ENCODE peak calls at places on chromosomes 7 and 10, in seven cellular contexts. One of them, this sample, is unnamed.

GRCh38 chr10:95312986-95313495 is 22.2 kb upstream of the PDLIM1 start:
- DNase-seq in left ventricle myocardium inferior: no peak
- DNase-seq in A549: no peak
- DNase-seq in psoas muscle: no peak
- DNase-seq in transverse colon: no peak
- DNase-seq in fibroblast of the aortic adventitia: no peak
- DNase-seq in Panc1: no peak
- DNase-seq in this sample: no peak

GRCh38 chr10:13775786-13776780 is 189.3 kb downstream of the PRPF18 start:
- DNase-seq in left ventricle myocardium inferior: no peak
- DNase-seq in A549: no peak
- DNase-seq in psoas muscle: no peak
- DNase-seq in transverse colon: no peak
- DNase-seq in fibroblast of the aortic adventitia: peak; percentile 94
- DNase-seq in Panc1: no peak
- DNase-seq in this sample: peak; percentile 82

GRCh38 chr10:32299354-32299980 is 47.5 kb downstream of the EPC1 start:
- DNase-seq in left ventricle myocardium inferior: no peak
- DNase-seq in A549: no peak
- DNase-seq in psoas muscle: no peak
- DNase-seq in transverse colon: no peak
- DNase-seq in fibroblast of the aortic adventitia: no peak
- DNase-seq in Panc1: no peak
- DNase-seq in this sample: no peak

GRCh38 chr7:4794591-4795350 is 19.3 kb downstream of the AP5Z1 start:
- DNase-seq in left ventricle myocardium inferior: no peak
- DNase-seq in A549: no peak
- DNase-seq in psoas muscle: no peak
- DNase-seq in transverse colon: no peak
- DNase-seq in fibroblast of the aortic adventitia: no peak
- DNase-seq in Panc1: no peak
- DNase-seq in this sample: no peak

GRCh38 chr7:44142028-44142427 is 896 bp upstream of the MYL7 start:
- DNase-seq in left ventricle myocardium inferior: no peak
- DNase-seq in A549: no peak
- DNase-seq in psoas muscle: no peak
- DNase-seq in transverse colon: no peak
- DNase-seq in fibroblast of the aortic adventitia: no peak
- DNase-seq in Panc1: no peak
- DNase-seq in this sample: no peak

GRCh38 chr10:110006358-110007170 is 1.2 kb upstream of the ADD3 start:
- DNase-seq in left ventricle myocardium inferior: peak; percentile 75
- DNase-seq in A549: peak; percentile 31
- DNase-seq in psoas muscle: peak; percentile 71
- DNase-seq in transverse colon: peak; percentile 48
- DNase-seq in fibroblast of the aortic adventitia: peak; percentile 93
- DNase-seq in Panc1: no peak
- DNase-seq in this sample: peak; percentile 93

GRCh38 chr7:129213828-129214227 is 11.0 kb upstream of the AHCYL2 start:
- DNase-seq in left ventricle myocardium inferior: no peak
- DNase-seq in A549: no peak
- DNase-seq in psoas muscle: no peak
- DNase-seq in transverse colon: no peak
- DNase-seq in fibroblast of the aortic adventitia: no peak
- DNase-seq in Panc1: no peak
- DNase-seq in this sample: no peak

GRCh38 chr10:117536862-117537435 is 5.6 kb upstream of the EMX2 start:
- DNase-seq in left ventricle myocardium inferior: no peak
- DNase-seq in A549: no peak
- DNase-seq in psoas muscle: no peak
- DNase-seq in transverse colon: no peak
- DNase-seq in fibroblast of the aortic adventitia: no peak
- DNase-seq in Panc1: no peak
- DNase-seq in this sample: no peak

GRCh38 chr7:153065021-153065420 is 305.5 kb downstream of the ACTR3B start:
- DNase-seq in left ventricle myocardium inferior: no peak
- DNase-seq in A549: no peak
- DNase-seq in psoas muscle: no peak
- DNase-seq in transverse colon: no peak
- DNase-seq in fibroblast of the aortic adventitia: no peak
- DNase-seq in Panc1: no peak
- DNase-seq in this sample: no peak

GRCh38 chr7:30800785-30801252 is 29.6 kb downstream of the MINDY4 start:
- DNase-seq in left ventricle myocardium inferior: no peak
- DNase-seq in A549: peak; percentile 79
- DNase-seq in psoas muscle: peak; percentile 25
- DNase-seq in transverse colon: peak; percentile 58
- DNase-seq in fibroblast of the aortic adventitia: peak; percentile 90
- DNase-seq in Panc1: peak; percentile 46
- DNase-seq in this sample: peak; percentile 90

GRCh38 chr7:30862987-30863693 is 48.5 kb upstream of the AQP1 start:
- DNase-seq in left ventricle myocardium inferior: no peak
- DNase-seq in A549: no peak
- DNase-seq in psoas muscle: no peak
- DNase-seq in transverse colon: no peak
- DNase-seq in fibroblast of the aortic adventitia: no peak
- DNase-seq in Panc1: no peak
- DNase-seq in this sample: peak; percentile 2

GRCh38 chr10:48504141-48504885 is 100.6 kb downstream of the ARHGAP22 start:
- DNase-seq in left ventricle myocardium inferior: no peak
- DNase-seq in A549: no peak
- DNase-seq in psoas muscle: no peak
- DNase-seq in transverse colon: no peak
- DNase-seq in fibroblast of the aortic adventitia: no peak
- DNase-seq in Panc1: no peak
- DNase-seq in this sample: no peak

GRCh38 chr10:48507494-48507893 is 97.4 kb downstream of the ARHGAP22 start:
- DNase-seq in left ventricle myocardium inferior: no peak
- DNase-seq in A549: no peak
- DNase-seq in psoas muscle: no peak
- DNase-seq in transverse colon: no peak
- DNase-seq in fibroblast of the aortic adventitia: no peak
- DNase-seq in Panc1: no peak
- DNase-seq in this sample: no peak

GRCh38 chr10:48505394-48506112 is 99.3 kb downstream of the ARHGAP22 start:
- DNase-seq in left ventricle myocardium inferior: no peak
- DNase-seq in A549: no peak
- DNase-seq in psoas muscle: no peak
- DNase-seq in transverse colon: no peak
- DNase-seq in fibroblast of the aortic adventitia: no peak
- DNase-seq in Panc1: no peak
- DNase-seq in this sample: no peak

GRCh38 chr10:48507933-48508830 is 96.7 kb downstream of the ARHGAP22 start:
- DNase-seq in left ventricle myocardium inferior: peak; percentile 53
- DNase-seq in A549: no peak
- DNase-seq in psoas muscle: peak; percentile 45
- DNase-seq in transverse colon: no peak
- DNase-seq in fibroblast of the aortic adventitia: peak; percentile 45
- DNase-seq in Panc1: no peak
- DNase-seq in this sample: peak; percentile 29

DNA sequence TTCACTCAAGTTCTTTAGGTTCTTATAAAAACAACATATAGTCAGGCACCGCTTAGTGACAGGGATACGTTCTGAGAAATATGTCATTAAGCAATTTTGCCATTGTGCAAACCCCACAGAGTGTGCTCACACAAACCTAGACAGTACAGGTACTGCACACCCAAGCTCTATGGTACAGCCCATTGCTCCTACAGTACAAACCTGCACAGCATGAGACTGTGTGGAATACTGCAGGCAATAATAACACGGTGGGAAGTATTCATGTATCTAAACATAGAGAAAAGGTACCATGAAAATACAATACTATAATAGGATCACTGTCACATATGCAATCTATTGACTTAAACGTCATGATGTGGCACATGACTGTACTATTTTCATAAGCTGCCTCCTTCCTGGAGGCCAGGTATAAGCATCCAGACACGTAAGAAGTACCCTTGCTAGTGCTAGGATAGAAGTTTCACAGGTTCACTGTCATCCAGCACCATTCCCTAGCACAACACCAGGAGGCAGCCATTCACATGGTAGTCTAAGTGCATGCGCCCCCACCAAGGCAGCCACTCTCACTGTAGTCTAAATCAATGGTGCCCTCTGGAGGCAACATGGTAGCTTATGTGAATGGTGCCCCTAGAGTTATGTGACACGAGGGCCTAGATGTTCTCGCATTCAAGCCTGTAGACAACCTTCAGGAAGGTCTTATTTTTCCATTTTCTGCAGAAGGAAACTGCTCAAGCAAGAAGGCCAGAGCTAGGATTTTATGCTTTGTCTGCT is 98.5 kb downstream of the ARHGAP22 start:
- DNase-seq in left ventricle myocardium inferior: no peak
- DNase-seq in A549: peak; percentile 32
- DNase-seq in psoas muscle: no peak
- DNase-seq in transverse colon: no peak
- DNase-seq in fibroblast of the aortic adventitia: peak; percentile 25
- DNase-seq in Panc1: no peak
- DNase-seq in this sample: peak; percentile 43
- TF ChIP-seq CTCF in left ventricle myocardium inferior: peak; percentile 38
- TF ChIP-seq CTCF in A549: peak; percentile 44
- TF ChIP-seq CTCF in psoas muscle: peak; percentile 21
- TF ChIP-seq CTCF in transverse colon: no peak
- TF ChIP-seq CTCF in fibroblast of the aortic adventitia: peak; percentile 20
- TF ChIP-seq CTCF in Panc1: peak; percentile 57
- TF ChIP-seq CTCF in this sample: peak; percentile 29

GRCh38 chr7:127895360-127895759 is 135.9 kb downstream of the LRRC4 start:
- DNase-seq in left ventricle myocardium inferior: no peak
- DNase-seq in A549: no peak
- DNase-seq in psoas muscle: no peak
- DNase-seq in transverse colon: no peak
- DNase-seq in fibroblast of the aortic adventitia: no peak
- DNase-seq in Panc1: no peak
- DNase-seq in this sample: no peak
- H3K4me3 ChIP-seq in left ventricle myocardium inferior: no peak overlapping the region
- H3K4me3 ChIP-seq in A549: no peak overlapping the region
- H3K4me3 ChIP-seq in psoas muscle: no peak overlapping the region
- H3K4me3 ChIP-seq in transverse colon: no peak overlapping the region
- H3K4me3 ChIP-seq in fibroblast of the aortic adventitia: no peak overlapping the region
- H3K4me3 ChIP-seq in Panc1: no peak overlapping the region
- H3K4me3 ChIP-seq in this sample: no peak overlapping the region

GRCh38 chr10:7817576-7817975 is 729 bp upstream of the TAF3 start:
- DNase-seq in left ventricle myocardium inferior: no peak
- DNase-seq in A549: no peak
- DNase-seq in psoas muscle: no peak
- DNase-seq in transverse colon: no peak
- DNase-seq in fibroblast of the aortic adventitia: no peak
- DNase-seq in Panc1: no peak
- DNase-seq in this sample: no peak

GRCh38 chr10:7824251-7824650 is 5.9 kb downstream of the TAF3 start:
- DNase-seq in left ventricle myocardium inferior: no peak
- DNase-seq in A549: no peak
- DNase-seq in psoas muscle: no peak
- DNase-seq in transverse colon: no peak
- DNase-seq in fibroblast of the aortic adventitia: no peak
- DNase-seq in Panc1: no peak
- DNase-seq in this sample: no peak

GRCh38 chr10:7818295-7819125 is at the start of gene TAF3:
- DNase-seq in left ventricle myocardium inferior: peak; percentile 92
- DNase-seq in A549: peak; percentile 49
- DNase-seq in psoas muscle: peak; percentile 93
- DNase-seq in transverse colon: peak; percentile 94
- DNase-seq in fibroblast of the aortic adventitia: peak; percentile 79
- DNase-seq in Panc1: no peak
- DNase-seq in this sample: peak; percentile 86

GRCh38 chr10:7817984-7818294 is 366 bp upstream of the TAF3 start:
- DNase-seq in left ventricle myocardium inferior: no peak
- DNase-seq in A549: no peak
- DNase-seq in psoas muscle: no peak
- DNase-seq in transverse colon: no peak
- DNase-seq in fibroblast of the aortic adventitia: no peak
- DNase-seq in Panc1: no peak
- DNase-seq in this sample: no peak

DNA sequence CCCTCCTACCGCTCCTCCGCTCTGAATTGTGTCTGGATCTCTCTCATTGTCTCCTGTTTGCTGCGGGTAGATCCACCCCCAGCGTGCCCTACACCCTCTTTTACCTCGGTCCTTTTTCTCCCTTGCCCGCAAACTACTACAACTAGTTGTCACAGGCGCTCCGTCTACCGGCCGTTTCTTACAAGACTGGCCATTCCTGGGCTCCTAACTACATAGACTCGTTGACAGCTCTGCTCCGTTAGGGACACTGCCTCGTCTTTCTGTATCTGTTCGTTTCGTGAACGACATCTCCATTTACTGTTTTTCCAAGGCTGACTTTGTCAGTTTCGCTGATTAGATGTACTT is 793 bp downstream of the TAF3 start:
- DNase-seq in left ventricle myocardium inferior: peak; percentile 23
- DNase-seq in A549: peak; percentile 38
- DNase-seq in psoas muscle: peak; percentile 19
- DNase-seq in transverse colon: peak; percentile 44
- DNase-seq in fibroblast of the aortic adventitia: peak; percentile 52
- DNase-seq in Panc1: no peak
- DNase-seq in this sample: peak; percentile 53
- TF ChIP-seq CTCF in left ventricle myocardium inferior: peak; percentile 36
- TF ChIP-seq CTCF in A549: peak; percentile 32
- TF ChIP-seq CTCF in psoas muscle: peak; percentile 31
- TF ChIP-seq CTCF in transverse colon: peak; percentile 33
- TF ChIP-seq CTCF in fibroblast of the aortic adventitia: peak; percentile 55
- TF ChIP-seq CTCF in Panc1: peak; percentile 47
- TF ChIP-seq CTCF in this sample: peak; percentile 52

DNA sequence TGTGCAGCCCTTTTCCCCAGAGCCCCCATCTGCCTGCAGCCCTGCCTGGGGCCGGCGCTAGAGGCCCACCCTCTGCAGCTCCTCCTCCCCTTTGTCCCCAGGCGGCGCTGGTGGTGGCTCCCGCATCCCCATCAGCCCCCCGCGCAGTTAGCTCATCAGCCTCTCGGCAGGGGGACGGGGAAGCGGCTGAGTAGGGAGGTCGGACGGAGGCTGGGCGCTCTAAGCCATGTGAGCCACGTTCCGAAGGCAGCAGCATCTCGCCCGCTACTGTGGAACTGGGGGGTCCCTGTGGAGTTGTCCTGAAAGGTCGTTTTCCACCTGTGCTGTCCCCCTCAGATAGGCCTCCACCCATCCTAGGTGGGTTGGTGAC is 29.0 kb downstream of the GBX1 start:
- DNase-seq in left ventricle myocardium inferior: no peak
- DNase-seq in A549: no peak
- DNase-seq in psoas muscle: no peak
- DNase-seq in transverse colon: peak; percentile 4
- DNase-seq in fibroblast of the aortic adventitia: no peak
- DNase-seq in Panc1: no peak
- DNase-seq in this sample: no peak
- H3K4me3 ChIP-seq in left ventricle myocardium inferior: no peak overlapping the region
- H3K4me3 ChIP-seq in A549: no peak overlapping the region
- H3K4me3 ChIP-seq in psoas muscle: no peak overlapping the region
- H3K4me3 ChIP-seq in transverse colon: no peak overlapping the region
- H3K4me3 ChIP-seq in fibroblast of the aortic adventitia: no peak overlapping the region
- H3K4me3 ChIP-seq in Panc1: no peak overlapping the region
- H3K4me3 ChIP-seq in this sample: no peak overlapping the region

GRCh38 chr10:29947701-29948060 is 111.7 kb downstream of the JCAD start:
- DNase-seq in left ventricle myocardium inferior: no peak
- DNase-seq in A549: no peak
- DNase-seq in psoas muscle: no peak
- DNase-seq in transverse colon: no peak
- DNase-seq in fibroblast of the aortic adventitia: no peak
- DNase-seq in Panc1: no peak
- DNase-seq in this sample: no peak
- TF ChIP-seq CTCF in left ventricle myocardium inferior: peak; percentile 28
- TF ChIP-seq CTCF in A549: no peak
- TF ChIP-seq CTCF in psoas muscle: no peak
- TF ChIP-seq CTCF in transverse colon: no peak
- TF ChIP-seq CTCF in fibroblast of the aortic adventitia: peak; percentile 13
- TF ChIP-seq CTCF in Panc1: no peak
- TF ChIP-seq CTCF in this sample: no peak

GRCh38 chr7:27117687-27118491 is 12.7 kb downstream of the HOXA4 start:
- DNase-seq in left ventricle myocardium inferior: no peak
- DNase-seq in A549: no peak
- DNase-seq in psoas muscle: no peak
- DNase-seq in transverse colon: no peak
- DNase-seq in fibroblast of the aortic adventitia: peak; percentile 79
- DNase-seq in Panc1: no peak
- DNase-seq in this sample: no peak
- H3K4me3 ChIP-seq in left ventricle myocardium inferior: peak overlapping the region; percentile 51
- H3K4me3 ChIP-seq in A549: peak overlapping the region; percentile 44
- H3K4me3 ChIP-seq in psoas muscle: peak overlapping the region; percentile 46
- H3K4me3 ChIP-seq in transverse colon: peak overlapping the region; percentile 6
- H3K4me3 ChIP-seq in fibroblast of the aortic adventitia: peak overlapping the region; percentile 72
- H3K4me3 ChIP-seq in Panc1: peak overlapping the region; percentile 92
- H3K4me3 ChIP-seq in this sample: no peak overlapping the region

This sample was measured in cardiac fibroblast.